ENCODE peak calls at places on chromosome 16, in nine cellular contexts. N is mucosa of descending colon; S is stimulated activated CD4-positive, alpha-beta T cell treated with anti-CD3 and anti-CD28 coated beads, Interleukin-2, amount 100 ng/mL, for 24 hours; T is DMS153; D is hepatic stellate cell; U is endothelial cell; B is A549; G is effector CD4-positive, alpha-beta T cell; Q is uterus. Z is an unnamed sample.

GRCh38 chr16:28842696-28843095 is 3.5 kb downstream of the TUFM start:
- DNase-seq in Q (no peak), S (no peak), T (no peak), D (no peak), N (no peak), B (no peak), G (no peak), U (no peak), Z (no peak)

GRCh38 chr16:15979801-15980200 is 30.4 kb downstream of the ABCC1 start:
- DNase-seq in N (no peak), D (no peak), S (no peak), Q (no peak), T (no peak), B (no peak), G (no peak), U (no peak), Z (no peak)

GRCh38 chr16:14056970-14057369 is 14.1 kb upstream of the MRTFB start:
- DNase-seq in U (no peak), D (no peak), S (no peak), Q (no peak), B (no peak), T (no peak), N (no peak), G (no peak), Z (no peak)

GRCh38 chr16:56941092-56941491 is 9.2 kb downstream of the HERPUD1 start:
- DNase-seq in N (no peak), S (no peak), U (no peak), B (no peak), Q (no peak), G (no peak), T (no peak), D (no peak), Z (no peak)

GRCh38 chr16:20889625-20890275 is 10.4 kb downstream of the DCUN1D3 start:
- DNase-seq in Q (no peak), B (no peak), N (no peak), T (no peak), S (no peak), U (no peak), G (no peak), D (no peak), Z (no peak)

GRCh38 chr16:15523092-15523541 is 88.7 kb downstream of the BMERB1 start:
- DNase-seq in Q (no peak), U (no peak), T (no peak), N (peak; percentile 69), D (no peak), B (no peak), G (no peak), S (no peak), Z (no peak)

GRCh38 chr16:8543258-8543657 is 47.1 kb downstream of the TMEM114 start:
- DNase-seq in B (no peak), N (no peak), T (no peak), S (no peak), Q (no peak), D (no peak), U (no peak), G (no peak), Z (no peak)

GRCh38 chr16:67814567-67814966 is 7.9 kb downstream of the TSNAXIP1 start:
- DNase-seq in G (no peak), N (peak; percentile 58), B (no peak), S (no peak), T (no peak), D (no peak), U (no peak), Q (no peak), Z (no peak)

GRCh38 chr16:86072328-86073102 is 173.6 kb downstream of the IRF8 start:
- DNase-seq in N (peak; percentile 72), S (peak; percentile 41), D (peak; percentile 77), B (peak; percentile 64), T (no peak), G (no peak), Q (peak; percentile 65), U (peak; percentile 82), Z (peak; percentile 33)

GRCh38 chr16:11783319-11784047 is 13.6 kb downstream of the ZC3H7A start:
- DNase-seq in Q (no peak), D (no peak), B (no peak), S (peak; percentile 55), N (no peak), T (peak; percentile 9), G (peak; percentile 54), U (no peak), Z (no peak)

GRCh38 chr16:1407749-1408148 is 6.8 kb downstream of the UNKL start:
- DNase-seq in N (no peak), T (no peak), U (no peak), Q (peak; percentile 38), S (no peak), G (no peak), D (no peak), B (no peak), Z (peak; percentile 44)

GRCh38 chr16:77611386-77611785 is 110.9 kb upstream of the NUDT7 start:
- DNase-seq in B (no peak), Q (no peak), T (no peak), D (no peak), N (no peak), G (no peak), U (no peak), S (no peak), Z (no peak)

GRCh38 chr16:74076568-74076967 is 220.0 kb upstream of the PSMD7 start:
- DNase-seq in B (no peak), T (no peak), U (no peak), N (no peak), D (no peak), G (no peak), S (no peak), Q (no peak), Z (no peak)

GRCh38 chr16:426906-427249 is 1.4 kb downstream of the RAB11FIP3 start:
- DNase-seq in D (no peak), B (no peak), N (no peak), Q (no peak), G (no peak), U (no peak), T (no peak), S (no peak), Z (no peak)

GRCh38 chr16:3207086-3207953 is 19.3 kb downstream of the OR1F1 start:
- DNase-seq in Q (no peak), N (no peak), S (no peak), G (no peak), B (no peak), D (no peak), U (no peak), T (no peak), Z (no peak)

GRCh38 chr16:78553268-78554044 is 454.0 kb downstream of the WWOX start:
- DNase-seq in S (no peak), N (no peak), Q (no peak), T (no peak), U (no peak), B (no peak), G (no peak), D (no peak), Z (no peak)

GRCh38 chr16:31334934-31335333 is 20.0 kb upstream of the ITGAX start:
- DNase-seq in T (no peak), U (no peak), N (no peak), Q (no peak), S (no peak), G (no peak), D (no peak), B (no peak), Z (no peak)

GRCh38 chr16:86363836-86364618 is 146.3 kb upstream of the FOXF1 start:
- DNase-seq in G (no peak), D (no peak), B (no peak), T (no peak), S (no peak), N (no peak), U (no peak), Q (no peak), Z (no peak)

GRCh38 chr16:86634290-86634689 is 55.9 kb downstream of the FOXL1 start:
- DNase-seq in U (no peak), B (peak; percentile 27), Q (no peak), D (peak; percentile 66), T (no peak), S (no peak), N (no peak), G (no peak), Z (no peak)

GRCh38 chr16:86740298-86740697 is 161.9 kb downstream of the FOXL1 start:
- DNase-seq in T (no peak), Q (no peak), S (no peak), B (no peak), D (no peak), N (no peak), U (no peak), G (no peak), Z (no peak)

GRCh38 chr16:69669577-69669976 is 56.8 kb downstream of the NQO1 start:
- DNase-seq in G (no peak), T (no peak), N (no peak), D (no peak), B (no peak), Q (no peak), S (no peak), U (no peak), Z (no peak)

GRCh38 chr16:30069575-30070462 is 4.3 kb downstream of the ALDOA start:
- DNase-seq in Q (peak; percentile 60), N (no peak), D (no peak), B (no peak), U (no peak), T (no peak), S (no peak), G (no peak), Z (no peak)

GRCh38 chr16:13923703-13924298 is 3.8 kb downstream of the ERCC4 start:
- DNase-seq in N (no peak), B (peak; percentile 36), D (peak; percentile 27), G (no peak), S (no peak), T (peak; percentile 44), U (no peak), Q (no peak), Z (no peak)

GRCh38 chr16:2520097-2520783 is at the start of gene AMDHD2:
- DNase-seq in Q (peak; percentile 90), U (peak; percentile 91), B (peak; percentile 93), N (peak; percentile 94), S (peak; percentile 90), T (peak; percentile 71), G (peak; percentile 90), D (peak; percentile 98), Z (peak; percentile 67)

GRCh38 chr16:71357681-71358080 is 842 bp upstream of the CALB2 start:
- DNase-seq in D (no peak), Q (no peak), G (no peak), S (no peak), B (no peak), T (no peak), N (no peak), U (no peak), Z (no peak)

GRCh38 chr16:31700200-31700529 is 172.5 kb downstream of the AHSP start:
- DNase-seq in B (peak; percentile 87), Q (no peak), G (no peak), N (no peak), S (no peak), T (no peak), D (peak; percentile 60), U (no peak), Z (peak; percentile 17)

GRCh38 chr16:3988824-3989223 is 108.3 kb upstream of the CREBBP start:
- DNase-seq in N (no peak), G (no peak), B (no peak), D (no peak), U (no peak), T (no peak), Q (no peak), S (no peak), Z (no peak)

GRCh38 chr16:14364386-14365199 is 265.5 kb downstream of the PARN start:
- DNase-seq in D (no peak), T (no peak), G (no peak), B (peak; percentile 92), U (no peak), S (no peak), N (no peak), Q (no peak), Z (no peak)

GRCh38 chr16:87129771-87130170 is 187.4 kb downstream of the C16orf95 start:
- DNase-seq in Q (no peak), U (no peak), D (peak; percentile 66), N (no peak), G (no peak), T (no peak), B (no peak), S (no peak), Z (no peak)

Z was measured in GM04504.